ENCODE peak calls at places on chromosomes 11 and 22, in six cellular contexts. O is CD8-positive, alpha-beta T cell; V is OCI-LY7; G is thyroid gland; E is lower lobe of right lung; B is SK-N-SH. F is an unnamed sample. For H3K36me3, the result is how much of the 10 kb centered on the place peaks cover.

GRCh38 chr11:843818-844692 is 1.4 kb downstream of the TSPAN4 start:
- DNase-seq in E (peak), B (no peak), O (no peak), G (peak), V (no peak), F (no peak)

GRCh38 chr11:33970984-33971466 is 79.1 kb upstream of the LMO2 start:
- DNase-seq in B (peak), O (no peak), V (peak), E (no peak), G (peak), F (peak)

GRCh38 chr11:35629914-35630313 is 11.7 kb downstream of the FJX1 start:
- DNase-seq in O (no peak), V (no peak), G (no peak), E (no peak), B (no peak), F (no peak)

GRCh38 chr11:59783632-59784090 is 26.9 kb downstream of the MRPL16 start:
- DNase-seq in O (no peak), G (no peak), E (no peak), B (no peak), V (no peak), F (no peak)

GRCh38 chr11:79744941-79745340 is 304.1 kb upstream of the TENM4 start:
- DNase-seq in E (no peak), B (no peak), O (no peak), V (no peak), G (no peak), F (no peak)

GRCh38 chr11:119125849-119126248 is 4.5 kb downstream of the HINFP start:
- DNase-seq in B (no peak), V (no peak), O (no peak), E (no peak), G (no peak), F (no peak)

GRCh38 chr22:21448627-21449416 is 18.4 kb upstream of the TMEM191C start:
- DNase-seq in B (no peak), G (peak), V (no peak), O (no peak), E (peak), F (no peak)

GRCh38 chr11:78248903-78249302 is 60.2 kb downstream of the USP35 start:
- DNase-seq in O (no peak), V (no peak), G (no peak), E (no peak), B (no peak), F (no peak)

GRCh38 chr22:18088825-18089568 is 11.2 kb downstream of the PEX26 start:
- DNase-seq in B (no peak), V (no peak), O (no peak), G (peak), E (no peak), F (no peak)

GRCh38 chr11:25535462-25535861 is 796.5 kb upstream of the ANO3 start:
- DNase-seq in G (no peak), V (no peak), O (no peak), B (no peak), E (no peak), F (no peak)

GRCh38 chr22:44292007-44292370 is 20.8 kb downstream of the SHISAL1 start:
- DNase-seq in O (no peak), B (no peak), G (no peak), E (no peak), V (no peak), F (no peak)

GRCh38 chr11:134949716-134950115 is 537.7 kb upstream of the B3GAT1 start:
- DNase-seq in E (no peak), B (no peak), V (no peak), G (no peak), O (no peak), F (no peak)

GRCh38 chr11:75148436-75148983 is 2.4 kb upstream of the SLCO2B1 start:
- DNase-seq in O (no peak), B (no peak), G (no peak), V (no peak), E (no peak), F (no peak)

GRCh38 chr11:108034034-108034433 is 25.3 kb downstream of the CUL5 start:
- DNase-seq in G (no peak), E (no peak), B (no peak), V (no peak), O (no peak), F (no peak)

GRCh38 chr11:103631841-103632240 is 404.6 kb upstream of the DDI1 start:
- DNase-seq in V (no peak), B (no peak), E (no peak), O (no peak), G (no peak), F (no peak)

GRCh38 chr11:94023856-94024255 is 2.7 kb downstream of the HEPHL1 start:
- DNase-seq in E (no peak), V (no peak), G (peak), B (no peak), O (no peak), F (no peak)

GRCh38 chr11:94028436-94028835 is 7.3 kb downstream of the HEPHL1 start:
- DNase-seq in E (no peak), B (no peak), O (no peak), G (no peak), V (no peak), F (no peak)

GRCh38 chr11:94024547-94024946 is 3.4 kb downstream of the HEPHL1 start:
- DNase-seq in V (no peak), G (no peak), B (no peak), O (no peak), E (no peak), F (no peak)

GRCh38 chr11:94027210-94027609 is 6.1 kb downstream of the HEPHL1 start:
- DNase-seq in E (no peak), V (no peak), G (peak), O (no peak), B (no peak), F (no peak)

DNA sequence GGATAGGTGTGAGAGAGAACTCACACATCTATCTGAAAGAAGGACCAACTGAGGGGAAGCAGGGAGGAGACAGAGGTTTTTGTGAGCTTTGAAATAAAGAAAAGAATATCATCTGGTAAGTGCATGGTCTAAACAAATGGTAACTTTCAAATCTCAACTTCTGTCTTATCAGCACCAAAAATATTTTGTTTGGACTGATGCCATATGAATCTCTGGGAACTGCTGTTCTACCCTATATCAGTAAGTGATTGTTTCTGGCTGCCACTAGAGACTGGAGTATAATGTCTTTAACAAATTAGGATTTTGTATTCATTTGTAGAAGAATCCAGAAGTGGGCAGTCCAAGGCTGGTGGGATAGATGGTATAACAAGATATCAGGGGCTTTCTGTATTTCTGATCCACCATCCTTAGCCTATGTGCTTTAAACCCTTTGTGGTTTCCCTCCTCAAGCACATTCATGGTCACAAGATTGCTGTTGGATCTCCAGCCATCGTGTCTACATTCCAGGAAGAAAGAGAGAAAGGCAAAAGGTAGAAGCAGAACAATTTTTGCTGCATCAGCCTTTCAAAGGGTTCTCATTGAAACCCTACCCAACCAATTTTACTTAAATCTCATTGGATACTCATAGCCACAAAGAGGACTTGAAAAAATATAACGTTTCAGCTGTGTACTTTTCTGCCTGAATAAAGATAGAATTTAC is 4.7 kb downstream of the HEPHL1 start:
- DNase-seq in V (no peak), G (no peak), E (no peak), B (no peak), O (no peak), F (no peak)
- H3K4me3 ChIP-seq in V (no peak), G (no peak), E (no peak), B (no peak), O (no peak), F (no peak)

GRCh38 chr11:12539570-12539969 is 134.7 kb upstream of the TEAD1 start:
- DNase-seq in B (no peak), G (no peak), O (no peak), E (no peak), V (no peak), F (no peak)

GRCh38 chr11:12541588-12542151 is 132.6 kb upstream of the TEAD1 start:
- DNase-seq in B (no peak), E (no peak), V (no peak), O (no peak), G (no peak), F (no peak)

GRCh38 chr11:12540075-12540685 is 134.0 kb upstream of the TEAD1 start:
- DNase-seq in O (no peak), G (no peak), B (no peak), V (no peak), E (no peak), F (no peak)

GRCh38 chr11:12542186-12542935 is 131.9 kb upstream of the TEAD1 start:
- DNase-seq in E (no peak), G (no peak), V (no peak), O (no peak), B (no peak), F (no peak)

DNA sequence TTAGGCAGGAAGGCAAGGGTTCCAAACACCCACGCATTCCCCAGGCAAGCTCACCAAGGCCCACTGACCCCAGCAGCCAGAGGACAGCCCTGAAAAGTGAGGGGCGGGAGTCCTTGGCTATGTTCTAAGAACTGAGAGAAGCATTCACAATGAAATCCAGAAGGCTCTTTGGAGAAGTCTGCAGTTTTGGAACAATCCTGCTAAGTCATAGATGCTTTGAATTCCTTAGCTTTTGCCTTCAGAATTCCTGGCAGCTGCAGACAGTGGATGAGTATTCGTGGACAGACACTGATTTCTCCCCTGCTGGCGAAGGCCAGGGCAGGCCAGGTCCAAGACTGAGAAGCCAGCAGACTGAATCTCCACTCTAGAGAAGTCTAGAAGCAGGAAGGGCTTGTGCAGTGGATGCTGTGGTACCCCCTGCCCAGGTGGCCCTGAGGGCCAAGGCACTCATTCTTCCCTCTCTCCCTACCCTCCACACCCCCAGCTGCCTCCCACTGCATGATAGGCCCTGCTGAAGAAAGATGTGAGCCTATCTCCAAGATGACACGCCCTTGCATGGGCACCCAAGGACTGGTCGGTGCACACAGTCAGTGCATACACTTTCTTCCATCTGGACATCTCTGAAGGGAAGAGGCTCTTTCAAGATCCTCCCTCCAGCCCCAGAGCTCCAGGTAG is 133.2 kb upstream of the TEAD1 start:
- DNase-seq in O (no peak), B (no peak), G (no peak), V (no peak), E (no peak), F (no peak)
- TF ChIP-seq CTCF in O (no peak), B (peak), G (no peak), V (no peak), E (no peak), F (no peak)

DNA sequence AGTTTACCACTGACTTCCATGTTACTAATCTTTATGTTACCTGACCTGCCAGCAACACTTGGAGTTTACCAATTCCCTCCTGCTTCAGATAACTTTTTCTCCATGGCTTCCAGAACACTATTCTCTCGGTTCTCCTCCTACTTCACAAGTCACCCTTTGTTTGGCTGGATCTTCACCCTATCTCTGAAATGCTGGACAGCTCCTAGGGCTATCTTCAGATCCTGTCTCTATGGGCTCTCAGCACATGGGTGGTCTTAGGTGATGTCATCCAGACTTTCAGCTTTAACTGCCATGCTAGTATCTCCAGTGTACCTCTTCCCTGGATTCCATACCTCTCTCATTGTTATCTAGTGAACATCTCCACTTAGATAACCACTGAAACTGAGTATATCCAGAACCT is 12.2 kb upstream of the VWCE start:
- DNase-seq in V (no peak), B (no peak), O (no peak), E (no peak), G (no peak), F (no peak)
- H3K36me3 ChIP-seq in V (half or more), B (half or more), O (half or more), E (half or more), G (half or more), F (under half)

DNA sequence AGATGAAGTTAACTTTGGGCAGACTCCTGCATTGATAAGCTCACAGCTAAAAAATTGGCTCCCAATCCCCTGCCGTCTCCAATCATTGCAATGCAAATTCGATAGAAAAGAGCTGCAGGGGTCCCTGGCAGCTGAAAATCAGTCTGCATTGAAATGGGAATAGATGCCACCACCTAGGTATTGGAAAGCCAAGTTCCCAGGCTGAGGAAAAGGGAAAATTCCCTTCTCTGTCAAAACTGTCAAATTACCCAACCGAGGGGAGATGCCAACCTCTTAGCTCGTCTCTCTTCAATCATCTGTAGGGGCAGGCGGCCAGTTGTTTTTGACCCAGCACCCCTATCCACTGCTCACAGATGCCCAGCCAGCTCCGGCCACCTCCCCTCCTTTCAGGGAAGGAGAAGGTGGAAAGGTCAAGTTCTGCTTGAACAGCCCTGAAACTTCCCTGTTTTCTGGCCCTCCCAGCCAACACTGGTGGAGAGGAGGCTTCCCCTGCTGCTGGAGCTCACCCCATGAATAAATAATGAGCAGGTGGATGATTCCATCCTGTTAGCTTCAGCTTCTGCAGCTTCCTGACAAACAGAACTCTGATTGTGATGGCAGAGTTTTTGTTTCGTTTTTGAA is 916.3 kb downstream of the TBC1D22A start:
- DNase-seq in E (no peak), G (no peak), B (no peak), V (no peak), O (no peak), F (no peak)
- H3K4me3 ChIP-seq in E (no peak), G (no peak), B (no peak), V (no peak), O (no peak), F (no peak)

GRCh38 chr22:41596776-41597634 is 7.4 kb upstream of the PMM1 start:
- DNase-seq in B (peak), O (peak), E (peak), V (peak), G (peak), F (peak)

GRCh38 chr22:41595703-41596102 is 6.1 kb upstream of the PMM1 start:
- DNase-seq in V (no peak), G (no peak), O (no peak), B (no peak), E (no peak), F (no peak)

GRCh38 chr22:41597635-41597953 is 8.0 kb upstream of the PMM1 start:
- DNase-seq in O (no peak), V (no peak), G (no peak), B (no peak), E (no peak), F (no peak)

GRCh38 chr22:41598891-41599635 is 9.4 kb upstream of the PMM1 start:
- DNase-seq in G (no peak), O (no peak), V (no peak), B (no peak), E (no peak), F (no peak)

DNA sequence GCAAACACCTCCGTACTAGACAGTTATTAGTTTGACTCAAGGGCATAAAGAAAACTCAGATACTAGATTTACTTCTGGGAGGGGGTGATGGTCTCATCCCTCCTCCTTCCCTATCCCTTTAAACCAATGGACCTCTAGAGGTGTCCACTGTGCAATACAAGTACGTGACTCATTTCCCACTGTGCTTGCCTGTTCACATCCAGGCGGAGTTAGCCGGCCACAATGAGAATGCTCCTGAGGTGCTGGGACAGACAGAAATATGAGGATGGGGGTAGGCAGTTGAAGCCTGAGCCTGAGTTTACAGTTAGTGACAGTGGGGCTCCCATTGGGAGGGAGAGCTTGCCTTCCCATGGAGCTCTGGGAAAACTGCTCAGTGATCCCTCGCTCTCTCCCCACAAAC is 8.4 kb upstream of the PMM1 start:
- DNase-seq in V (no peak), B (no peak), O (no peak), G (no peak), E (no peak), F (no peak)
- TF ChIP-seq CTCF in V (no peak), B (no peak), O (no peak), G (no peak), E (no peak), F (no peak)

F was measured in GM06990.